ENCODE peak calls at places on chromosomes 2 and 18, in eight cellular contexts. One of them, this sample, is unnamed.

GRCh38 chr2:179177694-179178093 is 86.9 kb downstream of the SESTD1 start:
- DNase-seq in colonic mucosa: no peak
- DNase-seq in Peyer's patch: no peak
- DNase-seq in breast epithelium: no peak
- DNase-seq in AG10803: no peak
- DNase-seq in right atrium auricular region: no peak
- DNase-seq in fibroblast of lung: no peak
- DNase-seq in CD8-positive, alpha-beta T cell: no peak
- DNase-seq in this sample: no peak

GRCh38 chr2:127570282-127571250 is 35.1 kb downstream of the MYO7B start:
- DNase-seq in colonic mucosa: no peak
- DNase-seq in Peyer's patch: no peak
- DNase-seq in breast epithelium: no peak
- DNase-seq in AG10803: peak
- DNase-seq in right atrium auricular region: peak
- DNase-seq in fibroblast of lung: peak
- DNase-seq in CD8-positive, alpha-beta T cell: no peak
- DNase-seq in this sample: no peak

GRCh38 chr2:201883559-201883958 is 77.2 kb downstream of the CDK15 start:
- DNase-seq in colonic mucosa: no peak
- DNase-seq in Peyer's patch: no peak
- DNase-seq in breast epithelium: no peak
- DNase-seq in AG10803: no peak
- DNase-seq in right atrium auricular region: no peak
- DNase-seq in fibroblast of lung: peak
- DNase-seq in CD8-positive, alpha-beta T cell: no peak
- DNase-seq in this sample: no peak

GRCh38 chr18:45320724-45321123 is 294.6 kb upstream of the SLC14A2 start:
- DNase-seq in colonic mucosa: no peak
- DNase-seq in Peyer's patch: no peak
- DNase-seq in breast epithelium: no peak
- DNase-seq in AG10803: peak
- DNase-seq in right atrium auricular region: peak
- DNase-seq in fibroblast of lung: peak
- DNase-seq in CD8-positive, alpha-beta T cell: no peak
- DNase-seq in this sample: no peak

GRCh38 chr2:162100579-162100978 is 26.6 kb upstream of the DPP4 start:
- DNase-seq in colonic mucosa: no peak
- DNase-seq in Peyer's patch: no peak
- DNase-seq in breast epithelium: no peak
- DNase-seq in AG10803: no peak
- DNase-seq in right atrium auricular region: no peak
- DNase-seq in fibroblast of lung: no peak
- DNase-seq in CD8-positive, alpha-beta T cell: no peak
- DNase-seq in this sample: no peak

GRCh38 chr2:171923206-171923605 is 945 bp downstream of the HAT1 start:
- DNase-seq in colonic mucosa: peak
- DNase-seq in Peyer's patch: no peak
- DNase-seq in breast epithelium: no peak
- DNase-seq in AG10803: peak
- DNase-seq in right atrium auricular region: no peak
- DNase-seq in fibroblast of lung: peak
- DNase-seq in CD8-positive, alpha-beta T cell: no peak
- DNase-seq in this sample: no peak

GRCh38 chr2:108534577-108535379 is 508 bp downstream of the LIMS1 start:
- DNase-seq in colonic mucosa: peak
- DNase-seq in Peyer's patch: peak
- DNase-seq in breast epithelium: no peak
- DNase-seq in AG10803: peak
- DNase-seq in right atrium auricular region: no peak
- DNase-seq in fibroblast of lung: peak
- DNase-seq in CD8-positive, alpha-beta T cell: peak
- DNase-seq in this sample: no peak

GRCh38 chr2:18445412-18446320 is 114.8 kb downstream of the RDH14 start:
- DNase-seq in colonic mucosa: no peak
- DNase-seq in Peyer's patch: no peak
- DNase-seq in breast epithelium: no peak
- DNase-seq in AG10803: peak
- DNase-seq in right atrium auricular region: peak
- DNase-seq in fibroblast of lung: peak
- DNase-seq in CD8-positive, alpha-beta T cell: no peak
- DNase-seq in this sample: no peak

GRCh38 chr2:85866165-85866659 is 22.6 kb downstream of the ST3GAL5 start:
- DNase-seq in colonic mucosa: no peak
- DNase-seq in Peyer's patch: no peak
- DNase-seq in breast epithelium: no peak
- DNase-seq in AG10803: no peak
- DNase-seq in right atrium auricular region: no peak
- DNase-seq in fibroblast of lung: peak
- DNase-seq in CD8-positive, alpha-beta T cell: no peak
- DNase-seq in this sample: no peak

GRCh38 chr2:127106457-127106997 is 427 bp downstream of the BIN1 start:
- DNase-seq in colonic mucosa: no peak
- DNase-seq in Peyer's patch: no peak
- DNase-seq in breast epithelium: peak
- DNase-seq in AG10803: no peak
- DNase-seq in right atrium auricular region: no peak
- DNase-seq in fibroblast of lung: peak
- DNase-seq in CD8-positive, alpha-beta T cell: no peak
- DNase-seq in this sample: no peak

GRCh38 chr18:8893221-8893620 is 187.9 kb downstream of the MTCL1 start:
- DNase-seq in colonic mucosa: no peak
- DNase-seq in Peyer's patch: no peak
- DNase-seq in breast epithelium: no peak
- DNase-seq in AG10803: no peak
- DNase-seq in right atrium auricular region: no peak
- DNase-seq in fibroblast of lung: no peak
- DNase-seq in CD8-positive, alpha-beta T cell: no peak
- DNase-seq in this sample: no peak

GRCh38 chr18:8895341-8895740 is 190.0 kb downstream of the MTCL1 start:
- DNase-seq in colonic mucosa: no peak
- DNase-seq in Peyer's patch: no peak
- DNase-seq in breast epithelium: no peak
- DNase-seq in AG10803: peak
- DNase-seq in right atrium auricular region: no peak
- DNase-seq in fibroblast of lung: no peak
- DNase-seq in CD8-positive, alpha-beta T cell: no peak
- DNase-seq in this sample: no peak

GRCh38 chr18:8895987-8896619 is 190.7 kb downstream of the MTCL1 start:
- DNase-seq in colonic mucosa: no peak
- DNase-seq in Peyer's patch: no peak
- DNase-seq in breast epithelium: no peak
- DNase-seq in AG10803: peak
- DNase-seq in right atrium auricular region: no peak
- DNase-seq in fibroblast of lung: peak
- DNase-seq in CD8-positive, alpha-beta T cell: no peak
- DNase-seq in this sample: no peak

GRCh38 chr18:8894823-8895222 is 189.5 kb downstream of the MTCL1 start:
- DNase-seq in colonic mucosa: no peak
- DNase-seq in Peyer's patch: no peak
- DNase-seq in breast epithelium: no peak
- DNase-seq in AG10803: no peak
- DNase-seq in right atrium auricular region: no peak
- DNase-seq in fibroblast of lung: no peak
- DNase-seq in CD8-positive, alpha-beta T cell: no peak
- DNase-seq in this sample: no peak

GRCh38 chr18:8893628-8894231 is 188.4 kb downstream of the MTCL1 start:
- DNase-seq in colonic mucosa: no peak
- DNase-seq in Peyer's patch: no peak
- DNase-seq in breast epithelium: no peak
- DNase-seq in AG10803: no peak
- DNase-seq in right atrium auricular region: no peak
- DNase-seq in fibroblast of lung: no peak
- DNase-seq in CD8-positive, alpha-beta T cell: no peak
- DNase-seq in this sample: no peak
- TF ChIP-seq CTCF in colonic mucosa: no peak
- TF ChIP-seq CTCF in Peyer's patch: no peak
- TF ChIP-seq CTCF in breast epithelium: no peak
- TF ChIP-seq CTCF in AG10803: no peak
- TF ChIP-seq CTCF in right atrium auricular region: no peak
- TF ChIP-seq CTCF in fibroblast of lung: no peak
- TF ChIP-seq CTCF in CD8-positive, alpha-beta T cell: no peak
- TF ChIP-seq CTCF in this sample: no peak

GRCh38 chr2:48474599-48475298 is 55.2 kb upstream of the STON1 start:
- DNase-seq in colonic mucosa: no peak
- DNase-seq in Peyer's patch: no peak
- DNase-seq in breast epithelium: no peak
- DNase-seq in AG10803: peak
- DNase-seq in right atrium auricular region: no peak
- DNase-seq in fibroblast of lung: no peak
- DNase-seq in CD8-positive, alpha-beta T cell: no peak
- DNase-seq in this sample: no peak

GRCh38 chr2:48467637-48468036 is 62.3 kb upstream of the STON1 start:
- DNase-seq in colonic mucosa: no peak
- DNase-seq in Peyer's patch: no peak
- DNase-seq in breast epithelium: no peak
- DNase-seq in AG10803: no peak
- DNase-seq in right atrium auricular region: no peak
- DNase-seq in fibroblast of lung: no peak
- DNase-seq in CD8-positive, alpha-beta T cell: no peak
- DNase-seq in this sample: no peak

GRCh38 chr2:48469731-48470130 is 60.2 kb upstream of the STON1 start:
- DNase-seq in colonic mucosa: no peak
- DNase-seq in Peyer's patch: no peak
- DNase-seq in breast epithelium: no peak
- DNase-seq in AG10803: no peak
- DNase-seq in right atrium auricular region: no peak
- DNase-seq in fibroblast of lung: no peak
- DNase-seq in CD8-positive, alpha-beta T cell: no peak
- DNase-seq in this sample: no peak

GRCh38 chr2:48471048-48471474 is 58.9 kb upstream of the STON1 start:
- DNase-seq in colonic mucosa: no peak
- DNase-seq in Peyer's patch: no peak
- DNase-seq in breast epithelium: no peak
- DNase-seq in AG10803: peak
- DNase-seq in right atrium auricular region: no peak
- DNase-seq in fibroblast of lung: peak
- DNase-seq in CD8-positive, alpha-beta T cell: no peak
- DNase-seq in this sample: no peak
- TF ChIP-seq CTCF in colonic mucosa: peak
- TF ChIP-seq CTCF in Peyer's patch: peak
- TF ChIP-seq CTCF in breast epithelium: peak
- TF ChIP-seq CTCF in AG10803: peak
- TF ChIP-seq CTCF in right atrium auricular region: peak
- TF ChIP-seq CTCF in fibroblast of lung: peak
- TF ChIP-seq CTCF in CD8-positive, alpha-beta T cell: no peak
- TF ChIP-seq CTCF in this sample: no peak

GRCh38 chr2:159227467-159227866 is 59.0 kb downstream of the WDSUB1 start:
- DNase-seq in colonic mucosa: no peak
- DNase-seq in Peyer's patch: no peak
- DNase-seq in breast epithelium: no peak
- DNase-seq in AG10803: peak
- DNase-seq in right atrium auricular region: no peak
- DNase-seq in fibroblast of lung: no peak
- DNase-seq in CD8-positive, alpha-beta T cell: no peak
- DNase-seq in this sample: no peak

GRCh38 chr2:159226608-159227007 is 59.9 kb downstream of the WDSUB1 start:
- DNase-seq in colonic mucosa: no peak
- DNase-seq in Peyer's patch: no peak
- DNase-seq in breast epithelium: no peak
- DNase-seq in AG10803: no peak
- DNase-seq in right atrium auricular region: no peak
- DNase-seq in fibroblast of lung: no peak
- DNase-seq in CD8-positive, alpha-beta T cell: no peak
- DNase-seq in this sample: no peak

GRCh38 chr2:159225025-159226016 is 61.2 kb downstream of the WDSUB1 start:
- DNase-seq in colonic mucosa: no peak
- DNase-seq in Peyer's patch: no peak
- DNase-seq in breast epithelium: no peak
- DNase-seq in AG10803: no peak
- DNase-seq in right atrium auricular region: no peak
- DNase-seq in fibroblast of lung: no peak
- DNase-seq in CD8-positive, alpha-beta T cell: no peak
- DNase-seq in this sample: no peak

GRCh38 chr2:159224061-159224813 is 62.3 kb downstream of the WDSUB1 start:
- DNase-seq in colonic mucosa: no peak
- DNase-seq in Peyer's patch: no peak
- DNase-seq in breast epithelium: no peak
- DNase-seq in AG10803: no peak
- DNase-seq in right atrium auricular region: no peak
- DNase-seq in fibroblast of lung: no peak
- DNase-seq in CD8-positive, alpha-beta T cell: no peak
- DNase-seq in this sample: no peak

DNA sequence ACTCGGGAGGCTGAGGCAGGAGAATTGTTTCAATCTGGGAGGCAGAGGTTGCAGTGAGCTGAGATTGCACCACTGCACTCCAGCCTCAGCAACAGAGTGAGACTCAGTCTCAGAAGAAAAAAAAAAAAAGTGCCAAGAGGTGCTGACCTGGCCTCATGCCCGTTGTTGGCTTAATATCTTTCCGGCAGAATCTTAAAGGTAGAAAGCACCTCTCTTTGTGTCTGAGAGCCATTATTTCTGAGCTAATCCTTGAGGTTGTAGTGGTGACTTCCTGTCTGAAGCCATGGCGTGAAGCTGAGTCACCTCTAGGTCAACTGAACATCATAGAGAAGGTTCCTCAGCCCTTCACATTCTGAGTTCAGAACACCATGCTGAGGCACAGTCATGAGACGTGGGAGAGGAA is 60.4 kb downstream of the WDSUB1 start:
- DNase-seq in colonic mucosa: no peak
- DNase-seq in Peyer's patch: no peak
- DNase-seq in breast epithelium: no peak
- DNase-seq in AG10803: peak
- DNase-seq in right atrium auricular region: no peak
- DNase-seq in fibroblast of lung: peak
- DNase-seq in CD8-positive, alpha-beta T cell: no peak
- DNase-seq in this sample: no peak
- TF ChIP-seq CTCF in colonic mucosa: no peak
- TF ChIP-seq CTCF in Peyer's patch: no peak
- TF ChIP-seq CTCF in breast epithelium: no peak
- TF ChIP-seq CTCF in AG10803: no peak
- TF ChIP-seq CTCF in right atrium auricular region: no peak
- TF ChIP-seq CTCF in fibroblast of lung: no peak
- TF ChIP-seq CTCF in CD8-positive, alpha-beta T cell: no peak
- TF ChIP-seq CTCF in this sample: no peak

GRCh38 chr2:48592067-48592466 is 25.6 kb upstream of the GTF2A1L start:
- DNase-seq in colonic mucosa: no peak
- DNase-seq in Peyer's patch: no peak
- DNase-seq in breast epithelium: no peak
- DNase-seq in AG10803: no peak
- DNase-seq in right atrium auricular region: no peak
- DNase-seq in fibroblast of lung: no peak
- DNase-seq in CD8-positive, alpha-beta T cell: no peak
- DNase-seq in this sample: no peak

GRCh38 chr2:48586433-48586832 is 31.2 kb upstream of the GTF2A1L start:
- DNase-seq in colonic mucosa: no peak
- DNase-seq in Peyer's patch: no peak
- DNase-seq in breast epithelium: no peak
- DNase-seq in AG10803: no peak
- DNase-seq in right atrium auricular region: no peak
- DNase-seq in fibroblast of lung: no peak
- DNase-seq in CD8-positive, alpha-beta T cell: no peak
- DNase-seq in this sample: no peak

GRCh38 chr2:48588745-48589144 is 28.9 kb upstream of the GTF2A1L start:
- DNase-seq in colonic mucosa: no peak
- DNase-seq in Peyer's patch: no peak
- DNase-seq in breast epithelium: no peak
- DNase-seq in AG10803: no peak
- DNase-seq in right atrium auricular region: no peak
- DNase-seq in fibroblast of lung: no peak
- DNase-seq in CD8-positive, alpha-beta T cell: no peak
- DNase-seq in this sample: no peak

GRCh38 chr2:48587560-48587959 is 30.1 kb upstream of the GTF2A1L start:
- DNase-seq in colonic mucosa: no peak
- DNase-seq in Peyer's patch: no peak
- DNase-seq in breast epithelium: no peak
- DNase-seq in AG10803: no peak
- DNase-seq in right atrium auricular region: no peak
- DNase-seq in fibroblast of lung: no peak
- DNase-seq in CD8-positive, alpha-beta T cell: no peak
- DNase-seq in this sample: no peak

GRCh38 chr2:48589170-48589767 is 28.4 kb upstream of the GTF2A1L start:
- DNase-seq in colonic mucosa: no peak
- DNase-seq in Peyer's patch: no peak
- DNase-seq in breast epithelium: no peak
- DNase-seq in AG10803: peak
- DNase-seq in right atrium auricular region: no peak
- DNase-seq in fibroblast of lung: peak
- DNase-seq in CD8-positive, alpha-beta T cell: no peak
- DNase-seq in this sample: no peak
- TF ChIP-seq CTCF in colonic mucosa: peak
- TF ChIP-seq CTCF in Peyer's patch: peak
- TF ChIP-seq CTCF in breast epithelium: peak
- TF ChIP-seq CTCF in AG10803: peak
- TF ChIP-seq CTCF in right atrium auricular region: peak
- TF ChIP-seq CTCF in fibroblast of lung: peak
- TF ChIP-seq CTCF in CD8-positive, alpha-beta T cell: no peak
- TF ChIP-seq CTCF in this sample: no peak